ENCODE peak calls at places on chromosome 13, in six cellular contexts. T, R, V, G, K and H are unnamed samples.

GRCh38 chr13:105984236-105984635 is 551.2 kb downstream of the EFNB2 start:
- DNase-seq in T (no peak), R (no peak), V (no peak), G (no peak), K (no peak), H (no peak)

GRCh38 chr13:24127116-24127631 is 33.3 kb upstream of the SPATA13 start:
- DNase-seq in T (no peak), R (no peak), V (no peak), G (no peak), K (no peak), H (no peak)

GRCh38 chr13:112202966-112203365 is 136.0 kb downstream of the SOX1 start:
- DNase-seq in T (no peak), R (no peak), V (no peak), G (no peak), K (no peak), H (no peak)

GRCh38 chr13:40094056-40094455 is 438.6 kb downstream of the COG6 start:
- DNase-seq in T (no peak), R (no peak), V (no peak), G (no peak), K (no peak), H (no peak)

GRCh38 chr13:36858285-36858684 is 39.3 kb downstream of the RFXAP start:
- DNase-seq in T (no peak), R (no peak), V (peak), G (no peak), K (peak), H (no peak)

GRCh38 chr13:37295046-37295445 is 189.6 kb upstream of the CSNK1A1L start:
- DNase-seq in T (no peak), R (no peak), V (no peak), G (peak), K (no peak), H (no peak)

GRCh38 chr13:75968103-75968838 is 332.1 kb downstream of the LMO7 start:
- DNase-seq in T (no peak), R (no peak), V (peak), G (no peak), K (no peak), H (no peak)

GRCh38 chr13:94345374-94346195 is 133.9 kb downstream of the DCT start:
- DNase-seq in T (no peak), R (no peak), V (peak), G (no peak), K (peak), H (no peak)

GRCh38 chr13:106418556-106418955 is 116.9 kb downstream of the EFNB2 start:
- DNase-seq in T (no peak), R (no peak), V (peak), G (no peak), K (no peak), H (no peak)

GRCh38 chr13:98413796-98414195 is 163.1 kb downstream of the STK24 start:
- DNase-seq in T (no peak), R (no peak), V (no peak), G (no peak), K (no peak), H (no peak)

GRCh38 chr13:41059896-41060722 is 1.2 kb upstream of the WBP4 start:
- DNase-seq in T (peak), R (peak), V (peak), G (peak), K (peak), H (peak)

GRCh38 chr13:82501804-82502203 is 1380.5 kb downstream of the SLITRK1 start:
- DNase-seq in T (no peak), R (no peak), V (no peak), G (no peak), K (no peak), H (no peak)

GRCh38 chr13:30111810-30112209 is 195.5 kb downstream of the KATNAL1 start:
- DNase-seq in T (no peak), R (no peak), V (no peak), G (no peak), K (no peak), H (no peak)

GRCh38 chr13:109160887-109161669 is 531.7 kb downstream of the MYO16 start:
- DNase-seq in T (no peak), R (no peak), V (no peak), G (no peak), K (no peak), H (no peak)